ENCODE peak calls at places on chromosome 5, in nine cellular contexts. X is activated CD4-positive, alpha-beta T cell treated with anti-CD3 and anti-CD28 coated beads, Interleukin-2, amount 50 U/mL, for 1 hour; K is stimulated activated CD4-positive, alpha-beta T cell treated with anti-CD3 and anti-CD28 coated beads, Interleukin-1b, Interleukin-23, amount 100 ng/mL, for 4 hours; L is neural crest cell; A is natural killer cell; T is LoVo; M is transverse colon; N is upper lobe of right lung; U is HuH-7. P is an unnamed sample.
A peak's percentile ranks its signal among the peaks of the same experiment; 100 is the strongest.

GRCh38 chr5:132302413-132302812 is 8.2 kb downstream of the SLC22A4 start:
- DNase-seq in X (no peak), K (no peak), L (no peak), A (no peak), T (no peak), M (no peak), N (no peak), U (no peak), P (no peak)

GRCh38 chr5:107474724-107475489 is 195.8 kb downstream of the EFNA5 start:
- DNase-seq in X (no peak), K (no peak), L (no peak), A (peak; percentile 27), T (no peak), M (no peak), N (no peak), U (no peak), P (no peak)

GRCh38 chr5:137837741-137838389 is 29.8 kb upstream of the MYOT start:
- DNase-seq in X (no peak), K (no peak), L (no peak), A (no peak), T (peak; percentile 28), M (no peak), N (no peak), U (no peak), P (no peak)

GRCh38 chr5:72013741-72014703 is 93.3 kb upstream of the MAP1B start:
- DNase-seq in X (no peak), K (no peak), L (peak; percentile 29), A (no peak), T (no peak), M (no peak), N (no peak), U (no peak), P (no peak)

GRCh38 chr5:13511442-13511841 is 433.0 kb downstream of the DNAH5 start:
- DNase-seq in X (no peak), K (no peak), L (no peak), A (no peak), T (no peak), M (no peak), N (no peak), U (no peak), P (no peak)

GRCh38 chr5:94442971-94443370 is 175.4 kb downstream of the KIAA0825 start:
- DNase-seq in X (no peak), K (no peak), L (no peak), A (no peak), T (no peak), M (no peak), N (no peak), U (no peak), P (no peak)

GRCh38 chr5:154078305-154078704 is 39.5 kb downstream of the MFAP3 start:
- DNase-seq in X (no peak), K (no peak), L (no peak), A (no peak), T (no peak), M (no peak), N (no peak), U (no peak), P (no peak)

GRCh38 chr5:31809037-31809910 is 170.3 kb downstream of the PDZD2 start:
- DNase-seq in X (peak; percentile 3), K (no peak), L (peak; percentile 59), A (no peak), T (peak; percentile 66), M (peak; percentile 26), N (peak; percentile 74), U (peak; percentile 62), P (peak; percentile 50)

GRCh38 chr5:126965061-126965475 is 65.3 kb downstream of the MARCHF3 start:
- DNase-seq in X (no peak), K (no peak), L (no peak), A (no peak), T (peak; percentile 12), M (no peak), N (no peak), U (no peak), P (peak; percentile 69)

GRCh38 chr5:5101676-5102075 is 38.5 kb upstream of the ADAMTS16 start:
- DNase-seq in X (no peak), K (no peak), L (no peak), A (no peak), T (no peak), M (no peak), N (no peak), U (no peak), P (no peak)

GRCh38 chr5:131163315-131164119 is 1.5 kb downstream of the HINT1 start:
- DNase-seq in X (no peak), K (no peak), L (no peak), A (no peak), T (peak; percentile 30), M (no peak), N (no peak), U (peak; percentile 67), P (no peak)

GRCh38 chr5:124774002-124774318 is 27.5 kb upstream of the ZNF608 start:
- DNase-seq in X (no peak), K (no peak), L (no peak), A (no peak), T (no peak), M (no peak), N (no peak), U (no peak), P (no peak)

GRCh38 chr5:82176115-82176514 is 102.0 kb downstream of the RPS23 start:
- DNase-seq in X (no peak), K (no peak), L (no peak), A (no peak), T (no peak), M (no peak), N (no peak), U (no peak), P (no peak)

GRCh38 chr5:72018158-72018803 is 89.0 kb upstream of the MAP1B start:
- DNase-seq in X (peak; percentile 43), K (peak; percentile 37), L (peak; percentile 65), A (peak; percentile 31), T (peak; percentile 59), M (peak; percentile 71), N (no peak), U (peak; percentile 18), P (peak; percentile 34)

GRCh38 chr5:68368686-68369359 is 153.3 kb downstream of the PIK3R1 start:
- DNase-seq in X (no peak), K (no peak), L (no peak), A (no peak), T (peak; percentile 20), M (no peak), N (no peak), U (no peak), P (peak; percentile 27)

GRCh38 chr5:177100714-177101121 is 14.0 kb downstream of the FGFR4 start:
- DNase-seq in X (no peak), K (no peak), L (no peak), A (no peak), T (no peak), M (no peak), N (no peak), U (no peak), P (no peak)

GRCh38 chr5:59261969-59262368 is 631.6 kb downstream of the PDE4D start:
- DNase-seq in X (no peak), K (no peak), L (no peak), A (no peak), T (no peak), M (no peak), N (no peak), U (no peak), P (no peak)

GRCh38 chr5:113524927-113525326 is 11.4 kb downstream of the YTHDC2 start:
- DNase-seq in X (no peak), K (no peak), L (no peak), A (no peak), T (no peak), M (no peak), N (no peak), U (no peak), P (no peak)

GRCh38 chr5:67773439-67773988 is 442.0 kb upstream of the PIK3R1 start:
- DNase-seq in X (no peak), K (no peak), L (no peak), A (no peak), T (peak; percentile 22), M (peak; percentile 20), N (no peak), U (no peak), P (no peak)

GRCh38 chr5:115168829-115169391 is 798 bp downstream of the TRIM36 start:
- DNase-seq in X (no peak), K (no peak), L (no peak), A (no peak), T (peak; percentile 33), M (peak; percentile 27), N (peak; percentile 73), U (no peak), P (no peak)

GRCh38 chr5:81846301-81846700 is 95.4 kb upstream of the SSBP2 start:
- DNase-seq in X (no peak), K (no peak), L (no peak), A (no peak), T (no peak), M (no peak), N (no peak), U (no peak), P (no peak)

GRCh38 chr5:56328753-56329560 is 95.8 kb upstream of the ANKRD55 start:
- DNase-seq in X (peak; percentile 20), K (peak; percentile 43), L (no peak), A (no peak), T (peak; percentile 46), M (no peak), N (no peak), U (no peak), P (no peak)

GRCh38 chr5:140827704-140828401 is at the start of gene PCDHA6:
- DNase-seq in X (no peak), K (no peak), L (no peak), A (no peak), T (no peak), M (no peak), N (no peak), U (no peak), P (no peak)

GRCh38 chr5:15821506-15821905 is 321.5 kb downstream of the FBXL7 start:
- DNase-seq in X (no peak), K (no peak), L (no peak), A (no peak), T (no peak), M (no peak), N (no peak), U (no peak), P (no peak)

GRCh38 chr5:39164016-39164415 is 55.3 kb downstream of the FYB1 start:
- DNase-seq in X (no peak), K (no peak), L (no peak), A (peak; percentile 29), T (no peak), M (no peak), N (no peak), U (no peak), P (no peak)

GRCh38 chr5:116576043-116576713 is 1.6 kb upstream of the SEMA6A start:
- DNase-seq in X (no peak), K (no peak), L (peak; percentile 81), A (no peak), T (peak; percentile 68), M (peak; percentile 71), N (peak; percentile 69), U (peak; percentile 88), P (no peak)

GRCh38 chr5:2138896-2139295 is 256.2 kb upstream of the IRX4 start:
- DNase-seq in X (no peak), K (no peak), L (no peak), A (no peak), T (no peak), M (no peak), N (no peak), U (no peak), P (no peak)

GRCh38 chr5:132416306-132417009 is 46.9 kb downstream of the SLC22A5 start:
- DNase-seq in X (no peak), K (no peak), L (no peak), A (no peak), T (no peak), M (no peak), N (no peak), U (no peak), P (no peak)

GRCh38 chr5:108634251-108634950 is 113.3 kb upstream of the FER start:
- DNase-seq in X (no peak), K (no peak), L (no peak), A (no peak), T (no peak), M (no peak), N (no peak), U (no peak), P (no peak)

P was measured in LNCaP clone FGC.